ENCODE peak calls at places on chromosomes 1 and 21, in six cellular contexts. X is A549, N is ureter, I is HTR-8/SVneo, J is activated T-helper 1 cell treated with Interleukin-2 at 50 U/mL for 16 hours, V is WTC11. Z is an unnamed sample.

GRCh38 chr1:245690946-245691456 is 536.2 kb downstream of the KIF26B start:
- DNase-seq in I (no peak), X (no peak), V (no peak), N (no peak), J (no peak), Z (no peak)

GRCh38 chr1:154937051-154937987 is 800 bp upstream of the PMVK start:
- DNase-seq in I (peak; percentile 85), N (peak; percentile 92), V (peak; percentile 83), J (peak; percentile 77), X (peak; percentile 94), Z (peak; percentile 93)

GRCh38 chr1:202951437-202951836 is 6.7 kb downstream of the ADIPOR1 start:
- DNase-seq in V (no peak), J (no peak), N (no peak), I (no peak), X (no peak), Z (no peak)

GRCh38 chr1:232844791-232845190 is 39.6 kb downstream of the MAP10 start:
- DNase-seq in V (no peak), I (peak; percentile 7), J (no peak), N (no peak), X (peak; percentile 8), Z (no peak)

GRCh38 chr1:109446236-109446635 is 20.0 kb upstream of the PSMA5 start:
- DNase-seq in V (no peak), N (no peak), X (no peak), I (no peak), J (no peak), Z (no peak)

GRCh38 chr1:80054129-80054528 is 1047.6 kb upstream of the ADGRL4 start:
- DNase-seq in J (no peak), N (no peak), V (no peak), X (peak; percentile 1), I (no peak), Z (no peak)

GRCh38 chr1:228141871-228142615 is 2.0 kb downstream of the GUK1 start:
- DNase-seq in V (no peak), N (peak; percentile 48), X (no peak), J (no peak), I (no peak), Z (no peak)

GRCh38 chr1:112869895-112870294 is 86.1 kb downstream of the SLC16A1 start:
- DNase-seq in N (no peak), I (no peak), J (no peak), V (no peak), X (no peak), Z (no peak)

GRCh38 chr1:29698033-29698432 is 461.7 kb downstream of the PTPRU start:
- DNase-seq in N (peak; percentile 53), I (peak; percentile 52), J (no peak), V (peak; percentile 70), X (peak; percentile 46), Z (no peak)

GRCh38 chr1:7616076-7616833 is 154.8 kb upstream of the VAMP3 start:
- DNase-seq in V (peak; percentile 79), X (peak; percentile 25), J (no peak), N (no peak), I (peak; percentile 45), Z (no peak)

GRCh38 chr1:150273310-150273709 is 720 bp downstream of the C1orf54 start:
- DNase-seq in I (no peak), X (no peak), V (no peak), J (no peak), N (no peak), Z (no peak)

GRCh38 chr1:75520862-75521261 is 90.1 kb downstream of the SLC44A5 start:
- DNase-seq in V (no peak), I (no peak), X (no peak), J (no peak), N (no peak), Z (no peak)

GRCh38 chr1:74193908-74194307 is 4.1 kb downstream of the LRRIQ3 start:
- DNase-seq in J (no peak), V (no peak), X (no peak), I (no peak), N (no peak), Z (no peak)

GRCh38 chr21:36665806-36666205 is 33.1 kb upstream of the SIM2 start:
- DNase-seq in J (no peak), X (no peak), N (no peak), I (no peak), V (no peak), Z (no peak)

GRCh38 chr1:231683439-231684165 is 57.0 kb downstream of the DISC1 start:
- DNase-seq in V (no peak), N (no peak), X (no peak), I (no peak), J (no peak), Z (no peak)

GRCh38 chr1:202590975-202591411 is 119.3 kb downstream of the SYT2 start:
- DNase-seq in X (no peak), I (no peak), V (no peak), N (peak; percentile 80), J (no peak), Z (no peak)

GRCh38 chr1:2392071-2392442 is 416 bp downstream of the RER1 start:
- DNase-seq in V (no peak), I (no peak), N (no peak), X (peak; percentile 4), J (no peak), Z (no peak)

GRCh38 chr1:83978056-83978455 is 20.9 kb downstream of the TTLL7 start:
- DNase-seq in X (no peak), V (no peak), J (no peak), I (no peak), N (no peak), Z (no peak)

GRCh38 chr1:11882814-11883538 is 24.2 kb upstream of the NPPB start:
- DNase-seq in I (peak; percentile 21), N (peak; percentile 67), X (no peak), V (peak; percentile 66), J (no peak), Z (no peak)

GRCh38 chr1:11156958-11157357 is 32.2 kb upstream of the ANGPTL7 start:
- DNase-seq in I (no peak), J (no peak), X (no peak), N (no peak), V (no peak), Z (no peak)

GRCh38 chr1:41580021-41580420 is 95.5 kb upstream of the EDN2 start:
- DNase-seq in J (no peak), V (no peak), X (no peak), I (no peak), N (peak; percentile 5), Z (no peak)

GRCh38 chr1:98177751-98178150 is 256.9 kb upstream of the DPYD start:
- DNase-seq in X (no peak), V (no peak), N (no peak), J (no peak), I (no peak), Z (no peak)

GRCh38 chr1:19044471-19044870 is 88.0 kb upstream of the IFFO2 start:
- DNase-seq in I (no peak), V (no peak), N (no peak), J (no peak), X (no peak), Z (no peak)

GRCh38 chr1:33370286-33370685 is 49.4 kb upstream of the A3GALT2 start:
- DNase-seq in J (no peak), N (no peak), I (no peak), V (no peak), X (no peak), Z (no peak)

GRCh38 chr1:168396508-168396907 is 115.8 kb downstream of the TBX19 start:
- DNase-seq in N (no peak), V (no peak), I (no peak), X (no peak), J (no peak), Z (no peak)

GRCh38 chr1:41933106-41933505 is 14.4 kb upstream of the HIVEP3 start:
- DNase-seq in V (no peak), J (no peak), N (no peak), I (no peak), X (no peak), Z (no peak)

GRCh38 chr1:220788146-220788545 is 1.4 kb downstream of the MTARC1 start:
- DNase-seq in N (no peak), X (no peak), V (no peak), I (no peak), J (no peak), Z (no peak)

GRCh38 chr1:232954594-232955365 is 4.4 kb downstream of the NTPCR start:
- DNase-seq in J (no peak), V (no peak), N (no peak), X (no peak), I (no peak), Z (no peak)

GRCh38 chr1:184002071-184002470 is 35.5 kb downstream of the COLGALT2 start:
- DNase-seq in J (no peak), I (peak; percentile 54), X (no peak), N (no peak), V (no peak), Z (no peak)

GRCh38 chr1:219990782-219991510 is 55.4 kb downstream of the EPRS1 start:
- DNase-seq in X (peak; percentile 13), J (no peak), V (no peak), N (no peak), I (peak; percentile 13), Z (no peak)

GRCh38 chr1:111833334-111833733 is 77.6 kb downstream of the DDX20 start:
- DNase-seq in I (peak; percentile 3), N (no peak), V (no peak), X (no peak), J (no peak), Z (no peak)

GRCh38 chr1:160056648-160057169 is 13.3 kb downstream of the KCNJ10 start:
- DNase-seq in I (no peak), N (no peak), J (no peak), V (no peak), X (no peak), Z (no peak)

GRCh38 chr1:50959303-50959912 is 659 bp downstream of the FAF1 start:
- DNase-seq in I (no peak), V (no peak), N (no peak), X (no peak), J (no peak), Z (no peak)

GRCh38 chr21:45111703-45112102 is 37.3 kb downstream of the ADARB1 start:
- DNase-seq in I (no peak), X (no peak), V (no peak), J (no peak), N (no peak), Z (no peak)

Z was measured in D721Med.